ENCODE peak calls at places on chromosomes 3 and 15, in five cellular contexts. P is body of pancreas, V is colonic mucosa, H is coronary artery, J is astrocyte of the spinal cord. X is an unnamed sample.

GRCh38 chr3:1609416-1609815 is 489.2 kb upstream of the CNTN4 start:
- DNase-seq in P (no peak), V (no peak), H (no peak), J (no peak), X (no peak)

GRCh38 chr3:13852638-13853009 is 27.2 kb downstream of the WNT7A start:
- DNase-seq in P (no peak), V (no peak), H (no peak), J (no peak), X (no peak)

GRCh38 chr15:71103102-71103676 is 12.1 kb upstream of the THSD4 start:
- DNase-seq in P (peak), V (no peak), H (peak), J (peak), X (no peak)

GRCh38 chr3:99892332-99892731 is 74.7 kb downstream of the CMSS1 start:
- DNase-seq in P (no peak), V (no peak), H (no peak), J (no peak), X (no peak)

GRCh38 chr15:58352026-58352929 is 79.5 kb upstream of the LIPC start:
- DNase-seq in P (no peak), V (no peak), H (no peak), J (no peak), X (no peak)

GRCh38 chr3:15766406-15766805 is 31.4 kb downstream of the ANKRD28 start:
- DNase-seq in P (no peak), V (no peak), H (no peak), J (no peak), X (no peak)

GRCh38 chr15:68997930-68998777 is 16.3 kb upstream of the NOX5 start:
- DNase-seq in P (no peak), V (no peak), H (peak), J (no peak), X (no peak)

GRCh38 chr3:21502631-21503030 is 248.4 kb downstream of the ZNF385D start:
- DNase-seq in P (no peak), V (no peak), H (no peak), J (no peak), X (no peak)

GRCh38 chr15:78205856-78206255 is 28.5 kb downstream of the ACSBG1 start:
- DNase-seq in P (peak), V (peak), H (no peak), J (no peak), X (no peak)

GRCh38 chr15:99137877-99138276 is 33.0 kb downstream of the SYNM start:
- DNase-seq in P (no peak), V (no peak), H (peak), J (no peak), X (no peak)

GRCh38 chr15:50458301-50458700 is 34.1 kb downstream of the USP8 start:
- DNase-seq in P (no peak), V (no peak), H (no peak), J (no peak), X (no peak)

GRCh38 chr3:156553705-156554356 is 1.1 kb downstream of the SSR3 start:
- DNase-seq in P (peak), V (peak), H (no peak), J (peak), X (no peak)

GRCh38 chr3:26845194-26845593 is 222.6 kb downstream of the LRRC3B start:
- DNase-seq in P (no peak), V (no peak), H (no peak), J (no peak), X (no peak)

GRCh38 chr3:125168711-125169410 is 43.7 kb downstream of the SLC12A8 start:
- DNase-seq in P (no peak), V (no peak), H (no peak), J (no peak), X (no peak)

GRCh38 chr15:43777293-43777819 is 590 bp upstream of the ELL3 start:
- DNase-seq in P (peak), V (peak), H (peak), J (no peak), X (peak)

GRCh38 chr3:63494646-63495045 is 157.8 kb upstream of the SNTN start:
- DNase-seq in P (no peak), V (no peak), H (no peak), J (no peak), X (no peak)

GRCh38 chr3:128572644-128573105 is 77.9 kb downstream of the RPN1 start:
- DNase-seq in P (no peak), V (peak), H (no peak), J (no peak), X (no peak)

GRCh38 chr3:127425505-127426443 is 137.9 kb upstream of the PRR20G start:
- DNase-seq in P (no peak), V (no peak), H (peak), J (no peak), X (no peak)

GRCh38 chr3:14246414-14246813 is 67.8 kb downstream of the LSM3 start:
- DNase-seq in P (no peak), V (no peak), H (no peak), J (no peak), X (no peak)

GRCh38 chr3:123447749-123448502 is 964 bp downstream of the ADCY5 start:
- DNase-seq in P (no peak), V (no peak), H (no peak), J (no peak), X (no peak)

GRCh38 chr15:52228928-52229327 is 37.7 kb upstream of the GNB5 start:
- DNase-seq in P (peak), V (peak), H (no peak), J (no peak), X (no peak)
- TF ChIP-seq CTCF in P (no peak), V (no peak), H (no peak), J (no peak), X (no peak)

GRCh38 chr3:130897316-130897715 is 3.4 kb downstream of the ATP2C1 start:
- DNase-seq in P (no peak), V (no peak), H (no peak), J (no peak), X (no peak)

GRCh38 chr3:130894130-130894872 is 417 bp downstream of the ATP2C1 start:
- DNase-seq in P (peak), V (peak), H (peak), J (peak), X (no peak)

GRCh38 chr3:130895690-130896089 is 1.8 kb downstream of the ATP2C1 start:
- DNase-seq in P (no peak), V (no peak), H (no peak), J (no peak), X (no peak)

GRCh38 chr3:130894873-130895330 is 1.0 kb downstream of the ATP2C1 start:
- DNase-seq in P (no peak), V (no peak), H (no peak), J (peak), X (no peak)

GRCh38 chr3:130896101-130896500 is 2.2 kb downstream of the ATP2C1 start:
- DNase-seq in P (no peak), V (no peak), H (no peak), J (no peak), X (no peak)
- H3K4me3 ChIP-seq in P (no peak), V (no peak), H (no peak), J (peak), X (no peak)

DNA sequence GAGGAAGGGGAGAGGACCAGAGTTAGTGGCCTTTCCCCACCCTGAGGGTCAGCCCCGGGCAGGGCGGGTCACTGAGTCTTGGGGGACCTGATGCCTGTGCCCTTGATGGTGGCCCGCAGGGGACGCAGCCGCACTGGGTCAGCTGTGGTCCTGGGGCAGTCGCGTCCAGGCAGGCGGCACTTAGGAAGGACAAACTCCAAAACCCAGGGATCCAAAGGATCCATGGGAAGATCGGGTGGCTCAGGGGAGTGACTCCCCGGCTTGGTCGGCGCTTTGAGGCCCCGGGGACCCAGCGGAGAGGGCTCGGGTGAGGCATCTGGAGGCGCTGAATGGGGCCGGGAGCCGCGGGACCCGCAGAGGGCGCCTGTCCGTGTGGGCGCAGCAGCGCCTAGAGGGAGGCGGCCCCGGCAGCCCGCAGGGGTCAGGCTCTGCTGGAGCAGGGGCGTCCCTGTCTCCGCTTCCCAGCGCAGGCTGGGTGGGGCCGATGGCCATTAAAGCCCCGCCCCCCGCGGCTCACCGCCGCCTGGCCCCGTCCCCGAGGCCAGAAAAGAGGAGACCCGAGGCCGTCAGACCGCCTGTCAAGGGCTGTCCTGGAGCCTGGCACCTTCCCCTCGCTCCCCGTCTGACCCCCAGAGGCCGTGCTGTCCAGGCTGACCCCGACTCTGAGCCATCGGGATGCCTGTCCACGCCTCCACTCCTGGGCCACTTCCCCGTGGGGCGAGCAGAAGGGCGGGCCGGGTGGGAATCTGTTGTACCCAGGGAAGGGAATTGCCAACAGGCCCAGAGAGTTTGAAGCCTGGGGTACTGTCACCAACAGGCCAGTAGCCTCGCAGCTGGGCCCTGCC is 17.4 kb downstream of the CIDEC start:
- DNase-seq in P (peak), V (peak), H (no peak), J (peak), X (no peak)
- TF ChIP-seq CTCF in P (peak), V (peak), H (no peak), J (peak), X (no peak)

GRCh38 chr15:95326689-95327525 is 1003.6 kb upstream of the NR2F2 start:
- DNase-seq in P (no peak), V (no peak), H (peak), J (no peak), X (no peak)
- H3K4me3 ChIP-seq in P (no peak), V (peak), H (peak), J (peak), X (no peak)

DNA sequence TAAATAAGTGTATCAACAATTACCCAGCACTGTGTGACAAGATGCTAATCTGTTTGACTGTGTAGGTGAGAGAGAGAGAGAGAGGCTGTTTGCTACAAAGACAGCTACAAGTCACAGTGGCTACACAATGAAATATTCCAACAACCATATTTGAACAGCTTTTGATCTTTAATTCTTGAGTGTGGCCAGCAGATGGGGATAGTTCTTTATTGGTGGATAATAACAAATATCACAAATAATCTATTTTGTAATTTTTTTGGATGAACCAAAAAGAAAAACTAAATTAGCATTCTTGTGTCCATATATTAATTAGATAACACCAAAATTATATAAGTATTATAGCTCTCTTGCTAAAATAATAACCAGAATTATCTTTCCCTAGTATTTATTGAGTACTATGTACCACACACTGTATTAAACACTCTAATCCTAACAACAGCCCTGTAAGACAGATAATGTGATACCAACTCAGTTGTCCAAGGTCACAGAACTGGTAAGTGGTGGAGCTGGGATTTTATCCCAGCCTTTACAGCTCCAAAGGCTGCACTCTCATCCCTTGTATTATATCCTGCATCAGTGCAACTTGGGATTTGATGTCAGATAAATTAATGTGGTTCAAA is 61.9 kb upstream of the C3orf80 start:
- DNase-seq in P (peak), V (no peak), H (no peak), J (peak), X (peak)
- TF ChIP-seq CTCF in P (peak), V (peak), H (peak), J (peak), X (peak)

DNA sequence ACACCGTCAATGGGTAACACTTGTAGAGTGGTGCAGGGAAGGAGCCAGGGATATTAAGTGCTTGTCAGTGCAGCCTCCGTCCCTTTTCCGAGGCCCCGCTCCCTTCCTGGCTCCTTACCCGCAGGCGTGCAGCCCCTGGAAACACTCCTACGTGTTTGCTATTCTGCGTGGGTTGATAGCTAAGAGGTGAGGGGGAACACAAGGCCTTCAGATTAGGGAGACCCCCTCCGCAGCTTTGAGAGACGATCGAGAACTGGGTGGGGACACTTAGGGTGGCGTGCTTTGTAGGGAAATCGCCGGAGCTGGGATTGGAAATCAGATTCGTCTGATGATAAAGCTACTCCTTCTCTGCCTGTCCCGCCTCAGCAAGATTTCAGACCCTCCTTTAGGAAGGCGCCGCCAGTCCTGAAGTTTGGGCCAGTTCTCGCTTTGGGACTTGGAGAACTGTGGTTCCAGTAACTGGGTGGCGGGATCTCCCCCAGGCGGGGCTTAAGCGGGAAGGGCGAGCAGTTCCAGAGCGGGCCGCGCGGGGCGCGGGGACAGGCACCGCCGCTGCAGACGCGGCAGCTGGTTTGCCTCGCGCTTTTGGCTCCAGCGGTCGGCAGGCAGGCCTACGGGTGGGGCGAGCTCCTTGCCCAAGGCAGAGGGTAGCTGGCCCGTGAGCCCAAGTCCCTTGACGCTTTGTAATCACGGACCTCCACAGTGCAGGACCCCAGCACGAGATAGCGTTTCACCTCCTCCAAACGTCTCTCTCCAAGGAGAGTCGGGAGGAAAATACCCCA is 8.0 kb upstream of the FAM107A start:
- DNase-seq in P (peak), V (peak), H (peak), J (peak), X (peak)
- H3K4me3 ChIP-seq in P (peak), V (peak), H (peak), J (peak), X (peak)